ENCODE peak calls at places on chromosome 13, in eight cellular contexts. G is endothelial cell, U is RWPE1, H is left lung, Z is AG09319, M is fibroblast of villous mesenchyme, F is cardiac muscle cell, A is ovary. Y is an unnamed sample.

GRCh38 chr13:110305001-110305400 is 2.0 kb downstream of the COL4A1 start:
- DNase-seq in G (no peak), U (no peak), H (no peak), Z (no peak), M (no peak), F (no peak), A (no peak), Y (no peak)

GRCh38 chr13:31477961-31478360 is 261.4 kb upstream of the RXFP2 start:
- DNase-seq in G (no peak), U (no peak), H (no peak), Z (peak), M (no peak), F (peak), A (no peak), Y (no peak)

GRCh38 chr13:108342369-108343289 is 73.1 kb downstream of the TNFSF13B start:
- DNase-seq in G (no peak), U (peak), H (no peak), Z (no peak), M (peak), F (peak), A (no peak), Y (no peak)

GRCh38 chr13:105037064-105037463 is 1498.4 kb downstream of the EFNB2 start:
- DNase-seq in G (no peak), U (no peak), H (no peak), Z (no peak), M (no peak), F (no peak), A (no peak), Y (no peak)

GRCh38 chr13:39599842-39600241 is 3.2 kb downstream of the LHFPL6 start:
- DNase-seq in G (no peak), U (no peak), H (no peak), Z (no peak), M (peak), F (peak), A (no peak), Y (no peak)

GRCh38 chr13:51230473-51231105 is 8.4 kb downstream of the FAM124A start:
- DNase-seq in G (peak), U (no peak), H (no peak), Z (no peak), M (peak), F (peak), A (peak), Y (peak)

GRCh38 chr13:31431722-31432137 is 232.0 kb downstream of the B3GLCT start:
- DNase-seq in G (peak), U (peak), H (no peak), Z (no peak), M (peak), F (peak), A (peak), Y (peak)

GRCh38 chr13:60759499-60759898 is 362.5 kb downstream of the TDRD3 start:
- DNase-seq in G (peak), U (peak), H (no peak), Z (no peak), M (no peak), F (peak), A (no peak), Y (no peak)

GRCh38 chr13:98576963-98577822 is at the start of gene STK24:
- DNase-seq in G (peak), U (peak), H (peak), Z (peak), M (peak), F (peak), A (peak), Y (peak)

GRCh38 chr13:97437729-97438128 is 3.8 kb downstream of the RAP2A start:
- DNase-seq in G (no peak), U (no peak), H (no peak), Z (no peak), M (no peak), F (no peak), A (no peak), Y (no peak)

GRCh38 chr13:103866041-103866440 is 799.8 kb upstream of the SLC10A2 start:
- DNase-seq in G (no peak), U (no peak), H (no peak), Z (no peak), M (no peak), F (no peak), A (no peak), Y (no peak)

GRCh38 chr13:114143806-114144605 is 11.6 kb upstream of the RASA3 start:
- DNase-seq in G (peak), U (no peak), H (peak), Z (no peak), M (no peak), F (no peak), A (no peak), Y (peak)
- TF ChIP-seq CTCF in G (no peak), U (no peak), H (no peak), Z (no peak), M (no peak), F (peak), A (no peak), Y (peak)

GRCh38 chr13:113113846-113114271 is 8.3 kb downstream of the F7 start:
- DNase-seq in G (no peak), U (no peak), H (peak), Z (no peak), M (no peak), F (no peak), A (peak), Y (peak)
- TF ChIP-seq CTCF in G (no peak), U (no peak), H (no peak), Z (no peak), M (no peak), F (no peak), A (no peak), Y (no peak)

DNA sequence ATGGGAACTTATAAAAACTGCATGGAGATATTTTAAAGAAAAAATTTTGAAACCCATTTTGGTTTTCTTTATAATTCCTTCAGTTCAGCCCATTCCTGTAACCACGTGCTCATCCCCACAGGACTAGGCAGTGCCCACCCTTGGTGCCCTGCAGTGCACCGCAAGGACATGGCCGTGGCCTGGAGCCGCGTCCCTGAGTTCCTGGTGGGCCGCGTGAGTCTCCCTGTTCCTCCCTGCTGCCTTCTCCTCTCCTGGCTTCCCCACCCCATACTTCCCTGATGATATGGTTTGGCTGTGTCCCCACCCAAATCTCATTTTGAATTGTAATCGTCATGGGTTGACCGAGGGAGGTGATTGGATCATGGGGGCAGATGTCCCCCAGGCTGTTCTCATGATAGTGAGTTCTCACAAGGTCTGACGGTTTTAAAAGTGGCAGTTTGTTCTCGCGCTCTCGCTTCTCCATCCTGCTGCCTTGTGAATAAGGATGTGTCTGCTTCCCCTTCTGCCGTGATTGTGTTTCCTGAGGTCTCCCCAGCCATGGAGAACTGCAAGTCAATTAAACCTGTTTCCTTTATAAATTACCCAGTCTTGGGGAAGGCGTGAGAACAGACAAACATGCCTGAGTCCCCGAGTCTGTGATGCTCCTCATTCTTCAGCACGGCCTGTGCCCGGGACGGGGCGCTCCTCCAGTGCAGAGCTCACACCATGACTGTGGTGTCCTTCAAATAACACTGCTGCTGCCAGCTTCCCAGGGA is 31.6 kb upstream of the TFDP1 start:
- DNase-seq in G (peak), U (no peak), H (peak), Z (no peak), M (no peak), F (no peak), A (peak), Y (peak)
- TF ChIP-seq CTCF in G (no peak), U (no peak), H (no peak), Z (no peak), M (no peak), F (no peak), A (no peak), Y (no peak)

GRCh38 chr13:34458756-34459462 is 483.2 kb upstream of the NBEA start:
- DNase-seq in G (no peak), U (no peak), H (no peak), Z (no peak), M (peak), F (peak), A (no peak), Y (no peak)
- TF ChIP-seq CTCF in G (no peak), U (no peak), H (no peak), Z (no peak), M (no peak), F (no peak), A (no peak), Y (no peak)